ENCODE peak calls at places on chromosomes 2 and 18, in five cellular contexts. X is OCI-LY7, C is gastrocnemius medialis, R is tibial artery, H is A549. W is an unnamed sample. For H3K4me1, the result is how much of the 10 kb centered on the place peaks cover.

GRCh38 chr2:207663870-207664545 is 38.8 kb upstream of the METTL21A start:
- DNase-seq in X (no peak), C (no peak), R (no peak), H (no peak), W (no peak)

GRCh38 chr18:67969458-67969857 is 452.9 kb upstream of the DSEL start:
- DNase-seq in X (no peak), C (no peak), R (no peak), H (no peak), W (no peak)

GRCh38 chr2:107025869-107026380 is 140.0 kb upstream of the ST6GAL2 start:
- DNase-seq in X (no peak), C (no peak), R (no peak), H (peak), W (no peak)

GRCh38 chr2:238912228-238912915 is 64.5 kb downstream of the TWIST2 start:
- DNase-seq in X (no peak), C (no peak), R (peak), H (no peak), W (no peak)

GRCh38 chr18:48153641-48154481 is 223.4 kb upstream of the SMAD2 start:
- DNase-seq in X (no peak), C (no peak), R (no peak), H (peak), W (no peak)

GRCh38 chr2:4190548-4190947 is 487.2 kb downstream of the DCDC2C start:
- DNase-seq in X (no peak), C (no peak), R (no peak), H (no peak), W (no peak)

GRCh38 chr18:76426738-76427305 is 68.2 kb downstream of the ZNF516 start:
- DNase-seq in X (no peak), C (no peak), R (no peak), H (peak), W (peak)

GRCh38 chr2:149330127-149331022 is at the start of gene LYPD6:
- DNase-seq in X (no peak), C (peak), R (peak), H (peak), W (peak)

GRCh38 chr2:189848276-189848675 is 64.0 kb downstream of the PMS1 start:
- DNase-seq in X (no peak), C (no peak), R (no peak), H (no peak), W (no peak)

DNA sequence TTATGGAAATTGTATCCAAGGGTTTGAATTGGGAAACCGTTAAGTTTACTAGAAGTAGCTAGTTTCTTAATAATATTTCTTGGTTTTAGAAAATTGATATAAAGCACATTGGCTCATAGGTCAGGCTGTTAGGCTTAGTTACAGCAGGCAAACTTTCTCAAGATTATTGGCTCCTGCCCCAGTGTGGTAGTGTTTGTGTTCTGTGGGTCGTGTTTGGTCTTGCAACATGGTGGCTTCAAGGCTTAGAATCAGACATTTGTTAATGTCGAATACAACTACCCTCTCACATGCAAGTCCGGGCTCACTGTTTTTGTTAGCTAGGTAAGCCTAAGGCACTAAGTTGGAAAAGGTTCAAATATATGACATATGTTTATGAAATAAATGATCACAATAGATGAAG is 19.6 kb downstream of the CERS6 start:
- DNase-seq in X (no peak), C (no peak), R (no peak), H (no peak), W (no peak)
- H3K4me1 ChIP-seq in X (under half), C (under half), R (under half), H (under half), W (under half)

DNA sequence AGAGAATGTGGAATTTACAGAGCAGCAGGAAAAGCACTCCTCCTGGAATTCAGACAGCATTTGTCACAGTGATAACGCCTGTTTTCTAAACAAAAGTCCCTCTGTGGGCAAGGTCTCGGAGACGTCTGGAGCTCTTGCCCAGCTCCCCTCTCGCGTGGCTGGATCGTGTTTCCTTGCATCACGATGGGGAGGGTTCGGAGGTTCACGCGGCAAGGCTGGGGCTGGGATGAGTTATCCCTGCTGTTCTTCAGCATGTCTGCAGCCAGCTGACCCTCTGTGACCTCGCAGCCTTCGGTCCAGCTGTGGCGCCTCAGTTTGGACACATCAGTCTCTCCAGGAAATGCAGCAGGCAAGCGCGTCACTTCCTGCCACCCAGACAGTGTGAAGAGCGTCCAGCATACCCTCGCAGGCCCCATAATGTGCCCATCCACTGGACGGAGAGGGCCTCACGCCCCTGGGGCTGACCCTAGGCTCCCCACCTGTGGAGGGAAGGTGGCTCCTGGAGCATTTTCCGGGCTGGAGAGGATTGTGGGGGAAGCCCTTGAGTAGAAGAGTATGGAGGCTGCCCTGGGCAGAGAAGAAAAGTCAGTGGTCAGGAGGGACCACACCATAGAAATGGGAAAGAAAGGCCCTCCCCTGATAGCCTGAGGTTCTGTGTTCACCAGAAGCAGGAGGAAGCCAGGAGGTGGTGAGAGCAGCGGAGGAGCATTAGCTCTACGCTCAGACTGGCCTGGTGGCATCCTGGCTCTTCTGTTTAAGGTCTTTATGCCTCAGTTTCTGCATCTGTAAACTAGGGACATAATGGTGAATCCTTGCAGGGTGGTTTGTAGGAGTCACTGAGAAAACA is 30.5 kb downstream of the GLI2 start:
- DNase-seq in X (no peak), C (peak), R (peak), H (peak), W (peak)
- H3K4me3 ChIP-seq in X (no peak), C (no peak), R (no peak), H (no peak), W (no peak)

GRCh38 chr2:206456078-206456769 is 12.9 kb downstream of the ADAM23 start:
- DNase-seq in X (no peak), C (no peak), R (no peak), H (no peak), W (no peak)
- H3K4me1 ChIP-seq in X (under half), C (under half), R (under half), H (under half), W (under half)

GRCh38 chr2:25376750-25377621 is 35.3 kb upstream of the DNMT3A start:
- DNase-seq in X (peak), C (peak), R (peak), H (peak), W (peak)
- H3K4me3 ChIP-seq in X (peak), C (peak), R (peak), H (peak), W (no peak)

GRCh38 chr2:120548627-120549026 is 187.0 kb upstream of the GLI2 start:
- DNase-seq in X (no peak), C (peak), R (no peak), H (no peak), W (no peak)

GRCh38 chr2:120546865-120547390 is 188.7 kb upstream of the GLI2 start:
- DNase-seq in X (no peak), C (no peak), R (no peak), H (no peak), W (no peak)

GRCh38 chr2:120545521-120546076 is 190.1 kb upstream of the GLI2 start:
- DNase-seq in X (no peak), C (no peak), R (no peak), H (no peak), W (no peak)

GRCh38 chr2:120546077-120546864 is 189.4 kb upstream of the GLI2 start:
- DNase-seq in X (no peak), C (peak), R (peak), H (no peak), W (peak)

DNA sequence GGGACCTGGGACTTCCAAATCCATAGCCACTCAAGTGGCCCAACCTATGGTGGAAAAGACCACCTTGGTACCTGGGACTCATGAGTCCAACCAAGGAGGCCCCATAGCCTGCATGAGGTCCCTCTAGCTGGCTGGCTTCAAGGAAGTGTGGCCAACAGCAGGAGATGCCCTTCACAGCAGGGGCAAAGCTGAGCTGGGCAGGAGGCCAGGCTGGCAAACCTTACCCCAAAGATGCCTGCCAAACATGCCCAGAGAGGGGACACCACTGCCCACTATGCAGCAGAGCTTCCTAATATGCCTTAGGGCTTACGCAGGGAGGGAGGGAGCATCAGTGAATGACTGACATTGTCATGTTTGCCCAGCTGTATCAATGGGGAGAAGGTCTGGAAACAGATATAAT is 188.0 kb upstream of the GLI2 start:
- DNase-seq in X (no peak), C (no peak), R (no peak), H (no peak), W (no peak)
- H3K4me1 ChIP-seq in X (under half), C (under half), R (under half), H (under half), W (under half)

GRCh38 chr2:23526114-23526513 is 141.1 kb downstream of the KLHL29 start:
- DNase-seq in X (no peak), C (no peak), R (no peak), H (no peak), W (no peak)

GRCh38 chr2:23525137-23525765 is 140.3 kb downstream of the KLHL29 start:
- DNase-seq in X (no peak), C (no peak), R (no peak), H (no peak), W (no peak)

GRCh38 chr2:23522726-23523410 is 137.9 kb downstream of the KLHL29 start:
- DNase-seq in X (no peak), C (no peak), R (no peak), H (no peak), W (no peak)

GRCh38 chr2:23524261-23524706 is 139.3 kb downstream of the KLHL29 start:
- DNase-seq in X (no peak), C (peak), R (peak), H (no peak), W (no peak)

GRCh38 chr2:23523651-23524260 is 138.8 kb downstream of the KLHL29 start:
- DNase-seq in X (no peak), C (peak), R (peak), H (no peak), W (no peak)
- H3K4me3 ChIP-seq in X (no peak), C (peak), R (peak), H (no peak), W (no peak)

DNA sequence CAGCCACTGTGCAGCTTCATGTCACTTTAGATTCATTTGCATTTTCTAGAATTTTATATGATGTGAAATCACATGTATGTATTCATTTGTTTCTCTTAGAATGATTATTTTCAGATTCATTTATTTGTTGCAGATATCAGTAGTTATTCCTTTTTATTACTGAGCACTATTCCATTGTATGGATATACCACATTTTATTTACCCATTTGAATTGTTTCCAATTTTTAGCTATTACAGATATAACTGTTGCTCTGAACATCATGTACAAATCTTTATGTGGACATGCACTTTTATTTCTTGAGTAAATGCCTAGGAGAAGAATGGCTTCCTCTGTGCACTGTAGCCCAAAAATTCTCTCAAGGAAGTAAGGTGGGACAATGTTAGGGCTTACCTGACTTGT is 767.8 kb upstream of the FANCL start:
- DNase-seq in X (no peak), C (no peak), R (no peak), H (no peak), W (no peak)
- H3K4me1 ChIP-seq in X (under half), C (under half), R (under half), H (under half), W (under half)

W was measured in neural progenitor cell.